ENCODE peak calls at places on chromosomes 16 and 17, in six cellular contexts. R is fibroblast of mammary gland, T is type B pancreatic cell, G is foreskin fibroblast, S is astrocyte, Z is IMR-90. K is an unnamed sample.

GRCh38 chr17:62707425-62707739 is 79.9 kb downstream of the MRC2 start:
- DNase-seq in R (no peak), T (no peak), G (no peak), S (no peak), Z (no peak), K (no peak)

GRCh38 chr16:29649560-29650494 is 13.2 kb upstream of the SPN start:
- DNase-seq in R (no peak), T (no peak), G (no peak), S (no peak), Z (no peak), K (no peak)

GRCh38 chr17:70834039-70834438 is 664.7 kb downstream of the KCNJ2 start:
- DNase-seq in R (no peak), T (no peak), G (no peak), S (no peak), Z (no peak), K (no peak)

GRCh38 chr17:951388-952132 is 28.0 kb downstream of the NXN start:
- DNase-seq in R (peak; percentile 86), T (peak; percentile 78), G (peak; percentile 89), S (peak; percentile 89), Z (peak; percentile 89), K (peak; percentile 82)

GRCh38 chr16:90077757-90078593 is 844 bp upstream of the PRDM7 start:
- DNase-seq in R (peak; percentile 39), T (no peak), G (peak; percentile 49), S (peak; percentile 26), Z (peak; percentile 42), K (no peak)

GRCh38 chr16:29815032-29815721 is 775 bp upstream of the PAGR1 start:
- DNase-seq in R (no peak), T (no peak), G (peak; percentile 72), S (no peak), Z (no peak), K (no peak)

GRCh38 chr16:48218473-48218872 is 25.6 kb upstream of the LONP2 start:
- DNase-seq in R (no peak), T (no peak), G (no peak), S (no peak), Z (no peak), K (no peak)

GRCh38 chr17:7204828-7205461 is 14.7 kb downstream of the DLG4 start:
- DNase-seq in R (peak; percentile 80), T (peak; percentile 89), G (peak; percentile 85), S (peak; percentile 69), Z (peak; percentile 85), K (no peak)

GRCh38 chr17:35804658-35805192 is 4.6 kb upstream of the TAF15 start:
- DNase-seq in R (peak; percentile 94), T (no peak), G (peak; percentile 93), S (peak; percentile 78), Z (peak; percentile 92), K (peak; percentile 91)

GRCh38 chr16:68289621-68290329 is 21.0 kb downstream of the SLC7A6OS start:
- DNase-seq in R (no peak), T (no peak), G (no peak), S (peak; percentile 76), Z (no peak), K (no peak)

GRCh38 chr17:3667366-3668278 is 756 bp downstream of the TAX1BP3 start:
- DNase-seq in R (peak; percentile 83), T (peak; percentile 92), G (peak; percentile 98), S (peak; percentile 81), Z (peak; percentile 91), K (peak; percentile 79)

GRCh38 chr17:48909796-48910195 is 1.6 kb downstream of the UBE2Z start:
- DNase-seq in R (no peak), T (no peak), G (no peak), S (peak; percentile 14), Z (peak; percentile 27), K (no peak)

GRCh38 chr16:13077816-13078215 is 176.4 kb downstream of the SHISA9 start:
- DNase-seq in R (no peak), T (no peak), G (no peak), S (no peak), Z (no peak), K (no peak)

GRCh38 chr17:29590261-29590978 is 972 bp upstream of the GIT1 start:
- DNase-seq in R (peak; percentile 78), T (no peak), G (peak; percentile 82), S (peak; percentile 62), Z (peak; percentile 58), K (no peak)

GRCh38 chr16:57627184-57627871 is 1.1 kb upstream of the ADGRG1 start:
- DNase-seq in R (peak; percentile 75), T (no peak), G (peak; percentile 86), S (peak; percentile 86), Z (peak; percentile 85), K (no peak)

GRCh38 chr17:38428150-38428642 is at the start of gene ARHGAP23:
- DNase-seq in R (peak; percentile 52), T (no peak), G (peak; percentile 90), S (peak; percentile 50), Z (peak; percentile 72), K (no peak)

GRCh38 chr17:80956321-80957190 is 35.1 kb upstream of the CHMP6 start:
- DNase-seq in R (no peak), T (no peak), G (no peak), S (no peak), Z (no peak), K (no peak)

GRCh38 chr17:66778531-66778930 is 56.4 kb upstream of the CACNG5 start:
- DNase-seq in R (no peak), T (no peak), G (no peak), S (no peak), Z (no peak), K (no peak)

GRCh38 chr17:72233981-72234380 is 113.2 kb downstream of the SOX9 start:
- DNase-seq in R (no peak), T (no peak), G (no peak), S (no peak), Z (no peak), K (no peak)

GRCh38 chr17:64647817-64648216 is 14.3 kb downstream of the SMURF2 start:
- DNase-seq in R (no peak), T (no peak), G (no peak), S (no peak), Z (no peak), K (no peak)

GRCh38 chr17:39123627-39124026 is 27.8 kb downstream of the PLXDC1 start:
- DNase-seq in R (no peak), T (no peak), G (no peak), S (no peak), Z (no peak), K (no peak)

GRCh38 chr16:27181020-27181419 is 22.3 kb upstream of the KDM8 start:
- DNase-seq in R (no peak), T (no peak), G (no peak), S (no peak), Z (no peak), K (no peak)

GRCh38 chr16:4240624-4241023 is 1.3 kb downstream of the SRL start:
- DNase-seq in R (no peak), T (no peak), G (no peak), S (no peak), Z (no peak), K (no peak)

GRCh38 chr17:65099941-65100315 is 37.2 kb upstream of the RGS9 start:
- DNase-seq in R (peak; percentile 93), T (no peak), G (peak; percentile 62), S (peak; percentile 80), Z (peak; percentile 60), K (peak; percentile 44)

GRCh38 chr16:54546481-54546880 is 259.9 kb upstream of the IRX3 start:
- DNase-seq in R (no peak), T (no peak), G (no peak), S (no peak), Z (no peak), K (no peak)

DNA sequence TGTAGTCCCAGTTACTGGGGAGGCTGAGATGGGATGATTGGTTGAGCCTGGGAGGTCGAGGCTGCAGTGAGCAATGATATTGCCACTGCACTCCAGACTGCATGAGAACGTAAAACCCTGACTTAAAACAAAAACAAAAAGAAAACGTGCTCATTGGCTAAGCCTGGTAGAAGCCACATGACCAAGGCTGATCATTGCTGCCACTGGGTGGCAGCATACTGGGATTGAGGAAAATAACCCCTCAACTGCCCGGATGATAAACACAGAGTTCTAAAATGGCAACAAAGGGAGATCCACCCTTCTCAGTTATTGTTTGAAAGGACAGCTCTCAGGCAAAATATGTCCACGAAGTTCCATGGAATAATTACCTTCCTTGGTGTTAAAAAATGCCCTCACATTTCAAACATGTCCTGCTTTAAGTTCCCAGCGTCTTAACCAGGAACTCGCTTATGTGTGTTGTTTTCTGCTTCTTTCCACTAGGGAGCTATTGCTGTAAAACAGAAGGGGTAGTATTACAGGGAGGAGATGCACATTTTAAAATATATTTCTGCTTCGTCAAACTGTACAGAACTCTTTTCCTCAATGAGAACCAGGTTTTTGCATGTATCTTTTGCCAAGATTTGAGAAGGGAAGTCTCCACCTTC is 675.3 kb downstream of the MAF start:
- DNase-seq in R (peak; percentile 6), T (no peak), G (no peak), S (no peak), Z (no peak), K (no peak)
- TF ChIP-seq CTCF in R (peak; percentile 10), T (peak; percentile 66), G (no peak), S (no peak), Z (no peak), K (no peak)

GRCh38 chr16:5761592-5761991 is 664.0 kb upstream of the EEF2KMT start:
- DNase-seq in R (no peak), T (no peak), G (no peak), S (no peak), Z (no peak), K (no peak)

GRCh38 chr16:5751216-5751615 is 653.6 kb upstream of the EEF2KMT start:
- DNase-seq in R (no peak), T (no peak), G (no peak), S (no peak), Z (no peak), K (no peak)

GRCh38 chr16:5756969-5757368 is 659.4 kb upstream of the EEF2KMT start:
- DNase-seq in R (no peak), T (no peak), G (no peak), S (no peak), Z (no peak), K (no peak)
- TF ChIP-seq CTCF in R (no peak), T (peak; percentile 48), G (no peak), S (no peak), Z (no peak), K (no peak)

GRCh38 chr16:22813223-22813945 is 578 bp upstream of the HS3ST2 start:
- DNase-seq in R (peak; percentile 43), T (peak; percentile 84), G (peak; percentile 89), S (peak; percentile 2), Z (peak; percentile 7), K (no peak)
- TF ChIP-seq CTCF in R (peak; percentile 66), T (peak; percentile 92), G (peak; percentile 91), S (peak; percentile 50), Z (peak; percentile 50), K (peak; percentile 66)

GRCh38 chr16:28192811-28193529 is 18.8 kb downstream of the XPO6 start:
- DNase-seq in R (no peak), T (no peak), G (no peak), S (no peak), Z (no peak), K (no peak)
- TF ChIP-seq CTCF in R (no peak), T (no peak), G (no peak), S (no peak), Z (no peak), K (no peak)

K was measured in AG09319.